ENCODE peak calls at places on chromosome 15, in nine cellular contexts. One of them, this sample, is unnamed.

GRCh38 chr15:42720071-42720470 is 16.9 kb downstream of the CDAN1 start:
- DNase-seq in HTR-8/SVneo: no peak
- DNase-seq in MCF 10A: no peak
- DNase-seq in iPS-NIHi11: no peak
- DNase-seq in stimulated activated CD8-positive, alpha-beta memory T cell treated with anti-CD3 and anti-CD28 coated beads, Interleukin-4, amount 100 ng/mL, for 4 hours: no peak
- DNase-seq in DND-41: no peak
- DNase-seq in brain microvascular endothelial cell: no peak
- DNase-seq in glutamatergic neuron: no peak
- DNase-seq in nucleus accumbens: no peak
- DNase-seq in this sample: no peak

GRCh38 chr15:33960160-33960559 is 8.1 kb upstream of the CHRM5 start:
- DNase-seq in HTR-8/SVneo: no peak
- DNase-seq in MCF 10A: no peak
- DNase-seq in iPS-NIHi11: no peak
- DNase-seq in stimulated activated CD8-positive, alpha-beta memory T cell treated with anti-CD3 and anti-CD28 coated beads, Interleukin-4, amount 100 ng/mL, for 4 hours: no peak
- DNase-seq in DND-41: no peak
- DNase-seq in brain microvascular endothelial cell: no peak
- DNase-seq in glutamatergic neuron: no peak
- DNase-seq in nucleus accumbens: no peak
- DNase-seq in this sample: no peak

GRCh38 chr15:29952245-29952644 is 130.0 kb upstream of the TJP1 start:
- DNase-seq in HTR-8/SVneo: no peak
- DNase-seq in MCF 10A: peak; percentile 55
- DNase-seq in iPS-NIHi11: peak; percentile 41
- DNase-seq in stimulated activated CD8-positive, alpha-beta memory T cell treated with anti-CD3 and anti-CD28 coated beads, Interleukin-4, amount 100 ng/mL, for 4 hours: no peak
- DNase-seq in DND-41: no peak
- DNase-seq in brain microvascular endothelial cell: no peak
- DNase-seq in glutamatergic neuron: no peak
- DNase-seq in nucleus accumbens: peak; percentile 37
- DNase-seq in this sample: no peak

GRCh38 chr15:90336705-90337141 is 15.4 kb upstream of the ZNF774 start:
- DNase-seq in HTR-8/SVneo: peak; percentile 45
- DNase-seq in MCF 10A: peak; percentile 84
- DNase-seq in iPS-NIHi11: no peak
- DNase-seq in stimulated activated CD8-positive, alpha-beta memory T cell treated with anti-CD3 and anti-CD28 coated beads, Interleukin-4, amount 100 ng/mL, for 4 hours: no peak
- DNase-seq in DND-41: peak; percentile 45
- DNase-seq in brain microvascular endothelial cell: peak; percentile 44
- DNase-seq in glutamatergic neuron: no peak
- DNase-seq in nucleus accumbens: no peak
- DNase-seq in this sample: no peak

GRCh38 chr15:67607329-67607728 is 64.8 kb downstream of the MAP2K5 start:
- DNase-seq in HTR-8/SVneo: no peak
- DNase-seq in MCF 10A: no peak
- DNase-seq in iPS-NIHi11: no peak
- DNase-seq in stimulated activated CD8-positive, alpha-beta memory T cell treated with anti-CD3 and anti-CD28 coated beads, Interleukin-4, amount 100 ng/mL, for 4 hours: no peak
- DNase-seq in DND-41: no peak
- DNase-seq in brain microvascular endothelial cell: no peak
- DNase-seq in glutamatergic neuron: no peak
- DNase-seq in nucleus accumbens: no peak
- DNase-seq in this sample: no peak

GRCh38 chr15:93196136-93196670 is 107.2 kb upstream of the RGMA start:
- DNase-seq in HTR-8/SVneo: no peak
- DNase-seq in MCF 10A: peak; percentile 66
- DNase-seq in iPS-NIHi11: no peak
- DNase-seq in stimulated activated CD8-positive, alpha-beta memory T cell treated with anti-CD3 and anti-CD28 coated beads, Interleukin-4, amount 100 ng/mL, for 4 hours: no peak
- DNase-seq in DND-41: no peak
- DNase-seq in brain microvascular endothelial cell: no peak
- DNase-seq in glutamatergic neuron: no peak
- DNase-seq in nucleus accumbens: no peak
- DNase-seq in this sample: no peak

GRCh38 chr15:63599401-63600000 is 2.3 kb downstream of the FBXL22 start:
- DNase-seq in HTR-8/SVneo: no peak
- DNase-seq in MCF 10A: peak; percentile 68
- DNase-seq in iPS-NIHi11: peak; percentile 68
- DNase-seq in stimulated activated CD8-positive, alpha-beta memory T cell treated with anti-CD3 and anti-CD28 coated beads, Interleukin-4, amount 100 ng/mL, for 4 hours: peak; percentile 7
- DNase-seq in DND-41: no peak
- DNase-seq in brain microvascular endothelial cell: no peak
- DNase-seq in glutamatergic neuron: peak; percentile 31
- DNase-seq in nucleus accumbens: peak; percentile 34
- DNase-seq in this sample: peak; percentile 51

GRCh38 chr15:52559583-52559982 is 9.2 kb downstream of the ARPP19 start:
- DNase-seq in HTR-8/SVneo: no peak
- DNase-seq in MCF 10A: no peak
- DNase-seq in iPS-NIHi11: no peak
- DNase-seq in stimulated activated CD8-positive, alpha-beta memory T cell treated with anti-CD3 and anti-CD28 coated beads, Interleukin-4, amount 100 ng/mL, for 4 hours: no peak
- DNase-seq in DND-41: no peak
- DNase-seq in brain microvascular endothelial cell: peak; percentile 61
- DNase-seq in glutamatergic neuron: no peak
- DNase-seq in nucleus accumbens: no peak
- DNase-seq in this sample: no peak

GRCh38 chr15:39587291-39587909 is 6.5 kb downstream of the THBS1 start:
- DNase-seq in HTR-8/SVneo: no peak
- DNase-seq in MCF 10A: no peak
- DNase-seq in iPS-NIHi11: no peak
- DNase-seq in stimulated activated CD8-positive, alpha-beta memory T cell treated with anti-CD3 and anti-CD28 coated beads, Interleukin-4, amount 100 ng/mL, for 4 hours: no peak
- DNase-seq in DND-41: no peak
- DNase-seq in brain microvascular endothelial cell: no peak
- DNase-seq in glutamatergic neuron: no peak
- DNase-seq in nucleus accumbens: no peak
- DNase-seq in this sample: no peak

GRCh38 chr15:80473574-80474223 is 69.5 kb downstream of the ARNT2 start:
- DNase-seq in HTR-8/SVneo: no peak
- DNase-seq in MCF 10A: no peak
- DNase-seq in iPS-NIHi11: peak; percentile 25
- DNase-seq in stimulated activated CD8-positive, alpha-beta memory T cell treated with anti-CD3 and anti-CD28 coated beads, Interleukin-4, amount 100 ng/mL, for 4 hours: no peak
- DNase-seq in DND-41: no peak
- DNase-seq in brain microvascular endothelial cell: no peak
- DNase-seq in glutamatergic neuron: no peak
- DNase-seq in nucleus accumbens: no peak
- DNase-seq in this sample: no peak

GRCh38 chr15:91956026-91956723 is 102.7 kb downstream of the SLCO3A1 start:
- DNase-seq in HTR-8/SVneo: no peak
- DNase-seq in MCF 10A: peak; percentile 82
- DNase-seq in iPS-NIHi11: no peak
- DNase-seq in stimulated activated CD8-positive, alpha-beta memory T cell treated with anti-CD3 and anti-CD28 coated beads, Interleukin-4, amount 100 ng/mL, for 4 hours: no peak
- DNase-seq in DND-41: no peak
- DNase-seq in brain microvascular endothelial cell: no peak
- DNase-seq in glutamatergic neuron: peak; percentile 32
- DNase-seq in nucleus accumbens: no peak
- DNase-seq in this sample: no peak

GRCh38 chr15:59917504-59918157 is 86.5 kb upstream of the FOXB1 start:
- DNase-seq in HTR-8/SVneo: peak; percentile 55
- DNase-seq in MCF 10A: peak; percentile 81
- DNase-seq in iPS-NIHi11: peak; percentile 82
- DNase-seq in stimulated activated CD8-positive, alpha-beta memory T cell treated with anti-CD3 and anti-CD28 coated beads, Interleukin-4, amount 100 ng/mL, for 4 hours: peak; percentile 44
- DNase-seq in DND-41: peak; percentile 77
- DNase-seq in brain microvascular endothelial cell: peak; percentile 34
- DNase-seq in glutamatergic neuron: peak; percentile 72
- DNase-seq in nucleus accumbens: no peak
- DNase-seq in this sample: peak; percentile 9

GRCh38 chr15:69357773-69358765 is 56.1 kb upstream of the KIF23 start:
- DNase-seq in HTR-8/SVneo: peak; percentile 39
- DNase-seq in MCF 10A: no peak
- DNase-seq in iPS-NIHi11: peak; percentile 67
- DNase-seq in stimulated activated CD8-positive, alpha-beta memory T cell treated with anti-CD3 and anti-CD28 coated beads, Interleukin-4, amount 100 ng/mL, for 4 hours: no peak
- DNase-seq in DND-41: no peak
- DNase-seq in brain microvascular endothelial cell: peak; percentile 7
- DNase-seq in glutamatergic neuron: no peak
- DNase-seq in nucleus accumbens: no peak
- DNase-seq in this sample: no peak

GRCh38 chr15:75206803-75207617 is 5.3 kb downstream of the C15orf39 start:
- DNase-seq in HTR-8/SVneo: no peak
- DNase-seq in MCF 10A: no peak
- DNase-seq in iPS-NIHi11: no peak
- DNase-seq in stimulated activated CD8-positive, alpha-beta memory T cell treated with anti-CD3 and anti-CD28 coated beads, Interleukin-4, amount 100 ng/mL, for 4 hours: no peak
- DNase-seq in DND-41: no peak
- DNase-seq in brain microvascular endothelial cell: no peak
- DNase-seq in glutamatergic neuron: no peak
- DNase-seq in nucleus accumbens: no peak
- DNase-seq in this sample: no peak

GRCh38 chr15:60928987-60929386 is 300.1 kb downstream of the RORA start:
- DNase-seq in HTR-8/SVneo: no peak
- DNase-seq in MCF 10A: no peak
- DNase-seq in iPS-NIHi11: no peak
- DNase-seq in stimulated activated CD8-positive, alpha-beta memory T cell treated with anti-CD3 and anti-CD28 coated beads, Interleukin-4, amount 100 ng/mL, for 4 hours: no peak
- DNase-seq in DND-41: no peak
- DNase-seq in brain microvascular endothelial cell: no peak
- DNase-seq in glutamatergic neuron: no peak
- DNase-seq in nucleus accumbens: no peak
- DNase-seq in this sample: no peak

GRCh38 chr15:54014067-54014466 is 35.8 kb downstream of the UNC13C start:
- DNase-seq in HTR-8/SVneo: no peak
- DNase-seq in MCF 10A: no peak
- DNase-seq in iPS-NIHi11: no peak
- DNase-seq in stimulated activated CD8-positive, alpha-beta memory T cell treated with anti-CD3 and anti-CD28 coated beads, Interleukin-4, amount 100 ng/mL, for 4 hours: no peak
- DNase-seq in DND-41: no peak
- DNase-seq in brain microvascular endothelial cell: no peak
- DNase-seq in glutamatergic neuron: no peak
- DNase-seq in nucleus accumbens: no peak
- DNase-seq in this sample: no peak

GRCh38 chr15:93566777-93567176 is 477.8 kb upstream of the RGMA start:
- DNase-seq in HTR-8/SVneo: no peak
- DNase-seq in MCF 10A: peak; percentile 68
- DNase-seq in iPS-NIHi11: no peak
- DNase-seq in stimulated activated CD8-positive, alpha-beta memory T cell treated with anti-CD3 and anti-CD28 coated beads, Interleukin-4, amount 100 ng/mL, for 4 hours: no peak
- DNase-seq in DND-41: peak; percentile 39
- DNase-seq in brain microvascular endothelial cell: no peak
- DNase-seq in glutamatergic neuron: no peak
- DNase-seq in nucleus accumbens: no peak
- DNase-seq in this sample: no peak

GRCh38 chr15:25905140-25905539 is 42.0 kb upstream of the ATP10A start:
- DNase-seq in HTR-8/SVneo: no peak
- DNase-seq in MCF 10A: peak; percentile 1
- DNase-seq in iPS-NIHi11: no peak
- DNase-seq in stimulated activated CD8-positive, alpha-beta memory T cell treated with anti-CD3 and anti-CD28 coated beads, Interleukin-4, amount 100 ng/mL, for 4 hours: no peak
- DNase-seq in DND-41: no peak
- DNase-seq in brain microvascular endothelial cell: peak; percentile 52
- DNase-seq in glutamatergic neuron: no peak
- DNase-seq in nucleus accumbens: no peak
- DNase-seq in this sample: peak; percentile 84

GRCh38 chr15:101187820-101188516 is 63.9 kb downstream of the CHSY1 start:
- DNase-seq in HTR-8/SVneo: peak; percentile 38
- DNase-seq in MCF 10A: no peak
- DNase-seq in iPS-NIHi11: no peak
- DNase-seq in stimulated activated CD8-positive, alpha-beta memory T cell treated with anti-CD3 and anti-CD28 coated beads, Interleukin-4, amount 100 ng/mL, for 4 hours: no peak
- DNase-seq in DND-41: no peak
- DNase-seq in brain microvascular endothelial cell: peak; percentile 91
- DNase-seq in glutamatergic neuron: no peak
- DNase-seq in nucleus accumbens: no peak
- DNase-seq in this sample: peak; percentile 46

GRCh38 chr15:63065262-63066234 is 23.0 kb downstream of the TPM1 start:
- DNase-seq in HTR-8/SVneo: no peak
- DNase-seq in MCF 10A: no peak
- DNase-seq in iPS-NIHi11: no peak
- DNase-seq in stimulated activated CD8-positive, alpha-beta memory T cell treated with anti-CD3 and anti-CD28 coated beads, Interleukin-4, amount 100 ng/mL, for 4 hours: no peak
- DNase-seq in DND-41: no peak
- DNase-seq in brain microvascular endothelial cell: no peak
- DNase-seq in glutamatergic neuron: no peak
- DNase-seq in nucleus accumbens: no peak
- DNase-seq in this sample: peak; percentile 34

GRCh38 chr15:79635897-79636596 is 203.9 kb downstream of the MINAR1 start:
- DNase-seq in HTR-8/SVneo: peak; percentile 6
- DNase-seq in MCF 10A: no peak
- DNase-seq in iPS-NIHi11: no peak
- DNase-seq in stimulated activated CD8-positive, alpha-beta memory T cell treated with anti-CD3 and anti-CD28 coated beads, Interleukin-4, amount 100 ng/mL, for 4 hours: no peak
- DNase-seq in DND-41: no peak
- DNase-seq in brain microvascular endothelial cell: peak; percentile 29
- DNase-seq in glutamatergic neuron: no peak
- DNase-seq in nucleus accumbens: no peak
- DNase-seq in this sample: peak; percentile 51

GRCh38 chr15:93899817-93900216 is 331.5 kb upstream of the MCTP2 start:
- DNase-seq in HTR-8/SVneo: no peak
- DNase-seq in MCF 10A: no peak
- DNase-seq in iPS-NIHi11: no peak
- DNase-seq in stimulated activated CD8-positive, alpha-beta memory T cell treated with anti-CD3 and anti-CD28 coated beads, Interleukin-4, amount 100 ng/mL, for 4 hours: no peak
- DNase-seq in DND-41: no peak
- DNase-seq in brain microvascular endothelial cell: no peak
- DNase-seq in glutamatergic neuron: no peak
- DNase-seq in nucleus accumbens: no peak
- DNase-seq in this sample: no peak

GRCh38 chr15:81886586-81886985 is 159.2 kb downstream of the MEX3B start:
- DNase-seq in HTR-8/SVneo: no peak
- DNase-seq in MCF 10A: peak; percentile 71
- DNase-seq in iPS-NIHi11: no peak
- DNase-seq in stimulated activated CD8-positive, alpha-beta memory T cell treated with anti-CD3 and anti-CD28 coated beads, Interleukin-4, amount 100 ng/mL, for 4 hours: no peak
- DNase-seq in DND-41: no peak
- DNase-seq in brain microvascular endothelial cell: peak; percentile 86
- DNase-seq in glutamatergic neuron: no peak
- DNase-seq in nucleus accumbens: no peak
- DNase-seq in this sample: no peak

GRCh38 chr15:99707481-99708270 is 25.6 kb downstream of the LYSMD4 start:
- DNase-seq in HTR-8/SVneo: no peak
- DNase-seq in MCF 10A: peak; percentile 50
- DNase-seq in iPS-NIHi11: no peak
- DNase-seq in stimulated activated CD8-positive, alpha-beta memory T cell treated with anti-CD3 and anti-CD28 coated beads, Interleukin-4, amount 100 ng/mL, for 4 hours: no peak
- DNase-seq in DND-41: no peak
- DNase-seq in brain microvascular endothelial cell: no peak
- DNase-seq in glutamatergic neuron: no peak
- DNase-seq in nucleus accumbens: no peak
- DNase-seq in this sample: no peak

GRCh38 chr15:81940467-81941451 is 105.1 kb downstream of the MEX3B start:
- DNase-seq in HTR-8/SVneo: peak; percentile 34
- DNase-seq in MCF 10A: peak; percentile 11
- DNase-seq in iPS-NIHi11: no peak
- DNase-seq in stimulated activated CD8-positive, alpha-beta memory T cell treated with anti-CD3 and anti-CD28 coated beads, Interleukin-4, amount 100 ng/mL, for 4 hours: no peak
- DNase-seq in DND-41: no peak
- DNase-seq in brain microvascular endothelial cell: peak; percentile 66
- DNase-seq in glutamatergic neuron: no peak
- DNase-seq in nucleus accumbens: no peak
- DNase-seq in this sample: no peak

GRCh38 chr15:75368689-75369239 is 357 bp upstream of the MAN2C1 start:
- DNase-seq in HTR-8/SVneo: no peak
- DNase-seq in MCF 10A: no peak
- DNase-seq in iPS-NIHi11: no peak
- DNase-seq in stimulated activated CD8-positive, alpha-beta memory T cell treated with anti-CD3 and anti-CD28 coated beads, Interleukin-4, amount 100 ng/mL, for 4 hours: no peak
- DNase-seq in DND-41: no peak
- DNase-seq in brain microvascular endothelial cell: no peak
- DNase-seq in glutamatergic neuron: no peak
- DNase-seq in nucleus accumbens: no peak
- DNase-seq in this sample: peak; percentile 3

GRCh38 chr15:62770752-62771151 is 271.8 kb upstream of the TPM1 start:
- DNase-seq in HTR-8/SVneo: peak; percentile 53
- DNase-seq in MCF 10A: peak; percentile 76
- DNase-seq in iPS-NIHi11: no peak
- DNase-seq in stimulated activated CD8-positive, alpha-beta memory T cell treated with anti-CD3 and anti-CD28 coated beads, Interleukin-4, amount 100 ng/mL, for 4 hours: no peak
- DNase-seq in DND-41: no peak
- DNase-seq in brain microvascular endothelial cell: peak; percentile 71
- DNase-seq in glutamatergic neuron: no peak
- DNase-seq in nucleus accumbens: no peak
- DNase-seq in this sample: peak; percentile 90

GRCh38 chr15:31263751-31264533 is 62.7 kb upstream of the KLF13 start:
- DNase-seq in HTR-8/SVneo: no peak
- DNase-seq in MCF 10A: peak; percentile 87
- DNase-seq in iPS-NIHi11: no peak
- DNase-seq in stimulated activated CD8-positive, alpha-beta memory T cell treated with anti-CD3 and anti-CD28 coated beads, Interleukin-4, amount 100 ng/mL, for 4 hours: peak; percentile 43
- DNase-seq in DND-41: peak; percentile 87
- DNase-seq in brain microvascular endothelial cell: no peak
- DNase-seq in glutamatergic neuron: no peak
- DNase-seq in nucleus accumbens: peak; percentile 46
- DNase-seq in this sample: no peak

GRCh38 chr15:56454841-56455240 is 10.1 kb downstream of the MNS1 start:
- DNase-seq in HTR-8/SVneo: no peak
- DNase-seq in MCF 10A: no peak
- DNase-seq in iPS-NIHi11: no peak
- DNase-seq in stimulated activated CD8-positive, alpha-beta memory T cell treated with anti-CD3 and anti-CD28 coated beads, Interleukin-4, amount 100 ng/mL, for 4 hours: no peak
- DNase-seq in DND-41: no peak
- DNase-seq in brain microvascular endothelial cell: no peak
- DNase-seq in glutamatergic neuron: no peak
- DNase-seq in nucleus accumbens: no peak
- DNase-seq in this sample: no peak

GRCh38 chr15:84604804-84605203 is 4.0 kb downstream of the ZSCAN2 start:
- DNase-seq in HTR-8/SVneo: no peak
- DNase-seq in MCF 10A: no peak
- DNase-seq in iPS-NIHi11: no peak
- DNase-seq in stimulated activated CD8-positive, alpha-beta memory T cell treated with anti-CD3 and anti-CD28 coated beads, Interleukin-4, amount 100 ng/mL, for 4 hours: no peak
- DNase-seq in DND-41: no peak
- DNase-seq in brain microvascular endothelial cell: no peak
- DNase-seq in glutamatergic neuron: no peak
- DNase-seq in nucleus accumbens: no peak
- DNase-seq in this sample: no peak

GRCh38 chr15:70670680-70671079 is 92.7 kb downstream of the UACA start:
- DNase-seq in HTR-8/SVneo: no peak
- DNase-seq in MCF 10A: no peak
- DNase-seq in iPS-NIHi11: no peak
- DNase-seq in stimulated activated CD8-positive, alpha-beta memory T cell treated with anti-CD3 and anti-CD28 coated beads, Interleukin-4, amount 100 ng/mL, for 4 hours: no peak
- DNase-seq in DND-41: no peak
- DNase-seq in brain microvascular endothelial cell: no peak
- DNase-seq in glutamatergic neuron: no peak
- DNase-seq in nucleus accumbens: no peak
- DNase-seq in this sample: no peak

This sample was measured in RCC 7860.